ENCODE peak calls at places on chromosome 5, in six cellular contexts. Y is left ventricle myocardium inferior; R is H1; O is heart left ventricle; N is CD8-positive, alpha-beta T cell; M is tibial nerve. V is an unnamed sample. For H3K4me1, the result is how much of the 10 kb centered on the place peaks cover.

GRCh38 chr5:14806452-14806851 is 65.1 kb downstream of the ANKH start:
- DNase-seq in M (peak), O (peak), N (no peak), R (no peak), Y (peak), V (no peak)

GRCh38 chr5:39164529-39165402 is 54.6 kb downstream of the FYB1 start:
- DNase-seq in Y (no peak), M (no peak), O (no peak), R (no peak), N (no peak), V (no peak)

GRCh38 chr5:125484272-125485002 is 738.0 kb upstream of the ZNF608 start:
- DNase-seq in O (peak), M (peak), N (no peak), R (no peak), Y (peak), V (peak)

GRCh38 chr5:108379722-108380530 is 2.0 kb downstream of the FBXL17 start:
- DNase-seq in N (no peak), M (no peak), R (no peak), O (no peak), Y (no peak), V (no peak)

GRCh38 chr5:52983731-52984620 is 5.2 kb upstream of the ITGA2 start:
- DNase-seq in N (no peak), Y (no peak), M (no peak), O (no peak), R (no peak), V (no peak)

GRCh38 chr5:67085616-67086015 is 111.0 kb downstream of the CD180 start:
- DNase-seq in O (no peak), R (no peak), Y (no peak), M (no peak), N (no peak), V (no peak)

GRCh38 chr5:28017178-28017577 is 978.8 kb upstream of the CDH9 start:
- DNase-seq in R (no peak), O (no peak), Y (no peak), N (no peak), M (no peak), V (no peak)

GRCh38 chr5:94268226-94268625 is 350.2 kb downstream of the KIAA0825 start:
- DNase-seq in N (no peak), O (no peak), Y (no peak), R (no peak), M (no peak), V (no peak)

GRCh38 chr5:164504141-164504772 is 998.8 kb downstream of the MAT2B start:
- DNase-seq in R (peak), M (no peak), Y (no peak), O (no peak), N (no peak), V (no peak)

GRCh38 chr5:59390074-59390659 is 503.4 kb downstream of the PDE4D start:
- DNase-seq in M (no peak), Y (no peak), R (no peak), N (no peak), O (no peak), V (no peak)

GRCh38 chr5:67032921-67033664 is 163.5 kb downstream of the CD180 start:
- DNase-seq in M (no peak), Y (no peak), R (no peak), N (no peak), O (no peak), V (no peak)

GRCh38 chr5:14721990-14722656 is 57.6 kb downstream of the OTULIN start:
- DNase-seq in R (no peak), O (no peak), N (no peak), M (no peak), Y (no peak), V (no peak)

GRCh38 chr5:172238334-172238733 is 44.4 kb downstream of the EFCAB9 start:
- DNase-seq in M (no peak), R (no peak), O (no peak), N (no peak), Y (no peak), V (no peak)

GRCh38 chr5:21882363-21882762 is 970.8 kb downstream of the CDH12 start:
- DNase-seq in R (no peak), O (no peak), M (no peak), N (no peak), Y (no peak), V (no peak)

DNA sequence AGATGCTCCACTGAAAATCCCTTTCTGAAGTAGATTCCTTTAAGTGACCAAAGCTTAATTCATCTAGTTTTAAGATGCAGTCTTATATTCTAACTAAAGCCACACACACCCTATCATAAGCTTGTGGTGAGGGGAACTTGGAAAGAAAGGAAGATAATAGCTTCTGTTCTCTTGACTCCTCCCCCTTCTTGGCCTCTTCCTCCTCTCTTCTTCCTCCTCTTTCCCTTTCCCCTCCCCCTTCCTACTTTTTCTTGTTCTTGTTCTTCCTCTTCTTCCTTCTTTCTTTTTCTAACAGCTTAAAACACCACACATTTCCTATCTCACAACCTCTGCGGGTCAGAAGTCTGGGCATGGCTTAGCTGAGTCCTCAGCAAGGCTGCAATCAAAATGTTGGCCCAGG is 23.5 kb downstream of the IL7R start:
- DNase-seq in R (no peak), N (no peak), O (no peak), Y (no peak), M (no peak), V (no peak)
- H3K4me1 ChIP-seq in R (under half), N (half or more), O (under half), Y (under half), M (under half), V (under half)

GRCh38 chr5:140114341-140115185 is 654 bp downstream of the PURA start:
- DNase-seq in O (peak), M (peak), N (no peak), Y (peak), R (peak), V (peak)
- H3K4me1 ChIP-seq in O (half or more), M (half or more), N (half or more), Y (half or more), R (under half), V (under half)

GRCh38 chr5:10634562-10634961 is 70.7 kb downstream of the ANKRD33B start:
- DNase-seq in M (no peak), O (no peak), Y (no peak), R (no peak), N (no peak), V (no peak)

GRCh38 chr5:10636363-10637142 is 72.7 kb downstream of the ANKRD33B start:
- DNase-seq in Y (no peak), R (peak), O (no peak), N (no peak), M (no peak), V (no peak)

GRCh38 chr5:10634056-10634455 is 70.2 kb downstream of the ANKRD33B start:
- DNase-seq in M (no peak), Y (no peak), O (no peak), N (no peak), R (no peak), V (no peak)

GRCh38 chr5:10635257-10635860 is 71.5 kb downstream of the ANKRD33B start:
- DNase-seq in M (no peak), O (no peak), N (no peak), R (peak), Y (no peak), V (no peak)

DNA sequence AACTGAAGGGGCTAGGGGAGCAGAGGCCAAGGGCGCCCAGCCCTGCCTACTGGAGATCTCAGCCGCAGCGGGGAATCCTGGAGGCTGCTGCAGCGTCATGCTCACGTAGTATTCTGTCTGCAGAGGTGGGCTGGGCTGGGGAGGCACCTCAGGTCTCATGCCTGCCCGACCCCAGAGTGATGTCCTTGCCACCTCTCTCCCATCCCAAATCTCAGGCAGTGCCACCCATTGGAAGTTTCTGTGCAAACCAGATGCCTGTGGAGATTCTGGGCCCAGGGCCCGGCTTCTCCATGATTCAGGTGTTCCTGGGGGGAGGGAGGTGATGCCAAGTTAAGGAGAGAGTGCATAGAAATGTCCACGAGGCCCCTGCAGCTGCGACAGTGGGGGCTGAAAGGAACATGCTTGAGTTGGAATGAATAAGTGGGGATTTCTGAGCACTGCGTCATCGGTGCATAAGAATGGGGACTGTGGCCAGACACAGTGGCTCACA is 72.0 kb downstream of the ANKRD33B start:
- DNase-seq in R (no peak), O (no peak), Y (no peak), M (no peak), N (no peak), V (no peak)
- H3K4me1 ChIP-seq in R (under half), O (under half), Y (under half), M (under half), N (under half), V (under half)

DNA sequence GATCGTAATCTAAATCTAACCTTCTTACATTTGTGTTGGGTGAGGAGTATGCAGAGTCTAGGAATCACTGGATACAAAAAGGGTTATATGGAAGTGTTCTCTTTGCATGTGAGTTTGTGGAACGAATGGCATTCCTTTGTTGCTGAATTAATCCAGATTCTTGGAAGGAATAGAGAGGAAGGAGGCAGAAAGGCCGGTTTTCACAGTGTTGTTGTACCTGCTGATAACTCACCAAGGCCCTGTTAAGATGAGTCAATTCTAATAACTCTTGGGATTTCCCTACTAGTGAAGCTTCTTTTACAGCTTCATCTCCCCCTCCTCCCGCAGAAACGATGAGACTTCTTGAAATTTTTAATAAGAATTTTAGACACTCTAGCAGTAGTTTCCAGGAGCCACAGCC is 84.0 kb downstream of the ZSWIM6 start:
- DNase-seq in O (no peak), Y (no peak), N (no peak), M (no peak), R (no peak), V (no peak)
- H3K4me1 ChIP-seq in O (under half), Y (under half), N (under half), M (under half), R (under half), V (under half)

GRCh38 chr5:177303925-177304391 is 359 bp downstream of the PRELID1 start:
- DNase-seq in O (no peak), Y (no peak), R (no peak), M (no peak), N (no peak), V (no peak)
- H3K4me1 ChIP-seq in O (under half), Y (half or more), R (under half), M (half or more), N (half or more), V (under half)

GRCh38 chr5:147240266-147240985 is 5.6 kb downstream of the STK32A start:
- DNase-seq in N (no peak), R (no peak), M (no peak), Y (no peak), O (no peak), V (no peak)
- H3K4me1 ChIP-seq in N (under half), R (under half), M (under half), Y (under half), O (under half), V (under half)

GRCh38 chr5:16884595-16884994 is 51.5 kb downstream of the MYO10 start:
- DNase-seq in R (no peak), O (no peak), M (no peak), Y (no peak), N (no peak), V (no peak)
- H3K4me1 ChIP-seq in R (under half), O (under half), M (under half), Y (under half), N (under half), V (under half)

DNA sequence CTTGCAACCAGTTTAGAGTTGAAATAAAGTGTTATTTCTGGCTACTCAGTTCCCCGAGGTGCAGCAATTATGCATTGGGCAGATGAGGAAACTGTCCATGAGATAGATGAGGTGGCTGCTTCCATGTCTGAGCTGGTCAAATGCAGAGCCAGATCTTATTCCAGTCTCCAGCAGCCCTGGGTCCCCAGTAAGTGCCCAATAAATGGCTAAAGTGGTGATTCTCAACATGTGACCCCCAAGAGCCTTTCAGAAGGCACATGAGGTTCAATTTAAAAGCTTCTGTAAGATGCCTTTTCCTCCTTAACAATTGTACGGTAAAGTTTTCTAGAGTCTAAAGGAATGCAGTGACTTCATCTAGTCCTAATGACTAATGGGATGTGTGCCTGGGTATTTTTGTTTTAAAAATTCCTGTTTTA is 17.5 kb downstream of the ATOX1 start:
- DNase-seq in M (no peak), O (no peak), Y (no peak), R (no peak), N (no peak), V (no peak)
- H3K4me1 ChIP-seq in M (half or more), O (under half), Y (under half), R (under half), N (under half), V (under half)

GRCh38 chr5:143443330-143443729 is 39.8 kb upstream of the NR3C1 start:
- DNase-seq in M (no peak), R (no peak), Y (no peak), O (no peak), N (no peak), V (no peak)
- H3K4me1 ChIP-seq in M (under half), R (under half), Y (under half), O (under half), N (under half), V (under half)

DNA sequence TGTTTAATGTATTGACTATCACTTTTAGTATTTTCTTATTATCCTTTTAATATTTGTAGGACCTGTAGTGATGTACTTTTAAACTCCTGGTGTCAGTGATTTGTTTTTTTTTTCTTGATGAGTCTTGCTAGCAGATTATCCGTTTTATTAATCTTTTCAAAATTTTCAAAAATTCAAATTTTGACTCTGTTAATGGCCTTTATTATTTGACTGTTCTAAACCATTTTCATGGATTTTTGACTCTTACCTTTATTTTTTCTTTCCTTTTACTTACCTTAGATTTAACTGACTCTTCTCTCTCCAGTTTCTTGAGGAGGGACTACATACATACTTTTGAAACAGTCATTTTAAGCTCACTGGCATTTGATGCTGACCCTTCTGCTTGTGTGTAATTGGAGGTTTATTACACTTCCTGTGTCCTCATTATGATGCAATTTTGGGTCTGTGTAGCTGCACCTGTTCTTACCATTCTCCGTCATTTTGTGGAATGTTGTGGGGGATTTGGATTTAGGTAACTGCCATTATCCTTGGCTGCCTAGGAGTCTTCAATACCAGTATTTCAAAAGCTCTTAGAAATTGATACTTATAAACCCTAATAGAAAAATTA is 32.0 kb upstream of the EXOC3 start:
- DNase-seq in Y (no peak), M (no peak), O (no peak), R (no peak), N (no peak), V (no peak)
- H3K4me1 ChIP-seq in Y (under half), M (under half), O (under half), R (under half), N (under half), V (under half)